ENCODE peak calls at places on chromosomes 3 and 15, in six cellular contexts. W is stimulated activated CD4-positive, alpha-beta T cell treated with anti-CD3 and anti-CD28 coated beads, Interleukin-2, amount 100 ng/mL, for 48 hours; M is left cardiac atrium; U is HAP-1; C is CD8-positive, alpha-beta T cell; X is MV-4-11. K is an unnamed sample.

GRCh38 chr3:126340081-126340511 is 17.1 kb downstream of the KLF15 start:
- DNase-seq in C (peak), M (no peak), U (no peak), W (no peak), X (no peak), K (no peak)

GRCh38 chr15:35437157-35437556 is 108.8 kb downstream of the DPH6 start:
- DNase-seq in X (no peak), W (no peak), M (no peak), U (peak), C (no peak), K (peak)

GRCh38 chr3:56125358-56126005 is 342.8 kb downstream of the ERC2 start:
- DNase-seq in M (peak), W (no peak), U (no peak), X (peak), C (no peak), K (no peak)

GRCh38 chr15:80643296-80643965 is 51.7 kb upstream of the ABHD17C start:
- DNase-seq in U (no peak), C (no peak), X (peak), M (no peak), W (no peak), K (no peak)

GRCh38 chr15:25719101-25719985 is 143.8 kb downstream of the ATP10A start:
- DNase-seq in M (no peak), U (no peak), W (no peak), C (no peak), X (no peak), K (no peak)

GRCh38 chr3:85801955-85802354 is 843.2 kb downstream of the CADM2 start:
- DNase-seq in X (no peak), U (peak), W (no peak), M (no peak), C (no peak), K (peak)

GRCh38 chr3:184155644-184156521 is 706 bp downstream of the DVL3 start:
- DNase-seq in U (peak), C (peak), M (peak), X (no peak), W (peak), K (no peak)

GRCh38 chr3:44454258-44454657 is 23.2 kb downstream of the ZNF445 start:
- DNase-seq in W (no peak), U (no peak), M (no peak), C (no peak), X (no peak), K (no peak)

GRCh38 chr3:188863999-188864406 is 307.8 kb upstream of the TPRG1 start:
- DNase-seq in M (no peak), W (no peak), U (no peak), C (no peak), X (no peak), K (no peak)

GRCh38 chr15:89430530-89431341 is 65.6 kb downstream of the RHCG start:
- DNase-seq in W (peak), M (peak), U (peak), X (peak), C (peak), K (peak)

GRCh38 chr15:39110336-39110735 is 470.5 kb upstream of the THBS1 start:
- DNase-seq in X (no peak), W (no peak), M (no peak), C (no peak), U (no peak), K (no peak)

GRCh38 chr3:182682263-182683229 is 110.8 kb upstream of the ATP11B start:
- DNase-seq in M (peak), X (no peak), C (peak), W (peak), U (peak), K (peak)

GRCh38 chr15:86155551-86155950 is 75.9 kb downstream of the AGBL1 start:
- DNase-seq in M (no peak), C (no peak), W (no peak), U (no peak), X (peak), K (no peak)

GRCh38 chr3:156465222-156465621 is 89.7 kb downstream of the SSR3 start:
- DNase-seq in M (no peak), X (no peak), C (no peak), U (no peak), W (no peak), K (no peak)

GRCh38 chr15:101803209-101803608 is at the start of gene OR4F6:
- DNase-seq in U (no peak), M (no peak), W (no peak), X (no peak), C (no peak), K (no peak)

GRCh38 chr3:192303235-192303634 is 424.1 kb downstream of the FGF12 start:
- DNase-seq in U (no peak), C (no peak), M (no peak), W (no peak), X (no peak), K (no peak)

GRCh38 chr3:167976880-167977498 is 118.7 kb downstream of the GOLIM4 start:
- DNase-seq in U (no peak), C (no peak), W (no peak), X (no peak), M (no peak), K (no peak)

GRCh38 chr3:71339049-71339448 is 244.5 kb downstream of the FOXP1 start:
- DNase-seq in W (no peak), M (no peak), U (no peak), X (no peak), C (no peak), K (no peak)

GRCh38 chr3:120364821-120365220 is 15.7 kb upstream of the LRRC58 start:
- DNase-seq in C (no peak), U (no peak), W (no peak), X (no peak), M (no peak), K (no peak)

GRCh38 chr3:170055209-170055608 is 17.4 kb downstream of the GPR160 start:
- DNase-seq in W (peak), C (no peak), M (no peak), U (no peak), X (peak), K (no peak)

GRCh38 chr3:196208942-196209695 is 2.1 kb downstream of the ZDHHC19 start:
- DNase-seq in M (no peak), W (no peak), X (no peak), C (no peak), U (no peak), K (no peak)

GRCh38 chr3:94928921-94929320 is 866.1 kb downstream of the NSUN3 start:
- DNase-seq in M (no peak), C (no peak), W (no peak), X (peak), U (no peak), K (no peak)

GRCh38 chr3:123525433-123525832 is 59.4 kb downstream of the HACD2 start:
- DNase-seq in M (no peak), X (no peak), W (no peak), C (no peak), U (no peak), K (no peak)

GRCh38 chr15:101193063-101193712 is 58.7 kb downstream of the CHSY1 start:
- DNase-seq in M (peak), W (no peak), U (no peak), X (no peak), C (no peak), K (no peak)

GRCh38 chr3:170357920-170358854 is 672 bp downstream of the SKIL start:
- DNase-seq in M (peak), U (no peak), X (peak), W (peak), C (peak), K (no peak)

GRCh38 chr3:21779909-21780308 is 28.9 kb upstream of the ZNF385D start:
- DNase-seq in C (no peak), M (no peak), X (no peak), U (no peak), W (no peak), K (no peak)

GRCh38 chr3:98806583-98806982 is 43.4 kb downstream of the ST3GAL6 start:
- DNase-seq in U (no peak), C (no peak), X (no peak), M (no peak), W (no peak), K (no peak)

GRCh38 chr3:55782806-55783205 is 295.7 kb upstream of the WNT5A start:
- DNase-seq in M (no peak), C (no peak), U (no peak), X (no peak), W (no peak), K (no peak)

GRCh38 chr3:126996905-126997304 is 14.0 kb downstream of the PLXNA1 start:
- DNase-seq in U (no peak), M (no peak), C (no peak), X (no peak), W (no peak), K (no peak)

GRCh38 chr3:150090877-150091276 is 120.2 kb upstream of the PFN2 start:
- DNase-seq in M (no peak), U (no peak), C (no peak), X (no peak), W (no peak), K (no peak)

GRCh38 chr3:159131376-159131775 is 329.5 kb downstream of the MFSD1 start:
- DNase-seq in X (no peak), M (no peak), W (no peak), C (no peak), U (no peak), K (no peak)

GRCh38 chr15:65655026-65655425 is 33.3 kb downstream of the SLC24A1 start:
- DNase-seq in U (peak), M (no peak), C (no peak), X (no peak), W (no peak), K (no peak)

GRCh38 chr3:108447096-108447847 is 63.1 kb downstream of the MYH15 start:
- DNase-seq in M (no peak), X (no peak), U (no peak), W (no peak), C (no peak), K (no peak)

GRCh38 chr3:25830373-25831305 is 40.7 kb downstream of the OXSM start:
- DNase-seq in U (peak), W (no peak), C (no peak), X (no peak), M (no peak), K (no peak)